ENCODE peak calls at places on chromosome 13, in nine cellular contexts. G is endodermal cell, B is astrocyte, A is OCI-LY7, U is kidney, F is IMR-90, R is psoas muscle, X is brain microvascular endothelial cell, P is HCT116. L is an unnamed sample.

GRCh38 chr13:55199132-55199531 is 1941.6 kb upstream of the PRR20A start:
- DNase-seq in G (peak; percentile 47), B (no peak), A (no peak), U (no peak), F (no peak), R (no peak), X (no peak), P (no peak), L (no peak)

GRCh38 chr13:90154311-90154960 is 1193.1 kb upstream of the MIR17HG start:
- DNase-seq in G (no peak), B (peak; percentile 16), A (no peak), U (no peak), F (no peak), R (no peak), X (no peak), P (no peak), L (no peak)

GRCh38 chr13:33945477-33945876 is 127.5 kb downstream of the RFC3 start:
- DNase-seq in G (no peak), B (no peak), A (no peak), U (no peak), F (no peak), R (no peak), X (no peak), P (no peak), L (no peak)

GRCh38 chr13:100664171-100664900 is 10.3 kb downstream of the TMTC4 start:
- DNase-seq in G (no peak), B (no peak), A (no peak), U (no peak), F (no peak), R (no peak), X (no peak), P (no peak), L (no peak)

GRCh38 chr13:31627097-31627496 is 112.2 kb upstream of the RXFP2 start:
- DNase-seq in G (no peak), B (peak; percentile 56), A (no peak), U (no peak), F (peak; percentile 39), R (no peak), X (no peak), P (no peak), L (no peak)

GRCh38 chr13:44300895-44301638 is 72.6 kb upstream of the SERP2 start:
- DNase-seq in G (no peak), B (peak; percentile 95), A (no peak), U (no peak), F (peak; percentile 87), R (peak; percentile 78), X (peak; percentile 61), P (peak; percentile 36), L (no peak)

GRCh38 chr13:36891752-36892151 is 28.3 kb downstream of the SMAD9 start:
- DNase-seq in G (no peak), B (no peak), A (no peak), U (no peak), F (peak; percentile 22), R (no peak), X (no peak), P (no peak), L (no peak)

GRCh38 chr13:97339019-97339988 is 94.7 kb upstream of the RAP2A start:
- DNase-seq in G (no peak), B (peak; percentile 82), A (no peak), U (no peak), F (peak; percentile 98), R (no peak), X (peak; percentile 34), P (no peak), L (peak; percentile 49)

GRCh38 chr13:109963384-109963783 is 177.0 kb upstream of the IRS2 start:
- DNase-seq in G (peak; percentile 17), B (no peak), A (no peak), U (no peak), F (no peak), R (no peak), X (no peak), P (no peak), L (no peak)
- H3K27ac ChIP-seq in G (no peak overlapping the region), B (no peak overlapping the region), A (no peak overlapping the region), U (no peak overlapping the region), F (no peak overlapping the region), R (no peak overlapping the region), X (no peak overlapping the region), P (no peak overlapping the region), L (no peak overlapping the region)

DNA sequence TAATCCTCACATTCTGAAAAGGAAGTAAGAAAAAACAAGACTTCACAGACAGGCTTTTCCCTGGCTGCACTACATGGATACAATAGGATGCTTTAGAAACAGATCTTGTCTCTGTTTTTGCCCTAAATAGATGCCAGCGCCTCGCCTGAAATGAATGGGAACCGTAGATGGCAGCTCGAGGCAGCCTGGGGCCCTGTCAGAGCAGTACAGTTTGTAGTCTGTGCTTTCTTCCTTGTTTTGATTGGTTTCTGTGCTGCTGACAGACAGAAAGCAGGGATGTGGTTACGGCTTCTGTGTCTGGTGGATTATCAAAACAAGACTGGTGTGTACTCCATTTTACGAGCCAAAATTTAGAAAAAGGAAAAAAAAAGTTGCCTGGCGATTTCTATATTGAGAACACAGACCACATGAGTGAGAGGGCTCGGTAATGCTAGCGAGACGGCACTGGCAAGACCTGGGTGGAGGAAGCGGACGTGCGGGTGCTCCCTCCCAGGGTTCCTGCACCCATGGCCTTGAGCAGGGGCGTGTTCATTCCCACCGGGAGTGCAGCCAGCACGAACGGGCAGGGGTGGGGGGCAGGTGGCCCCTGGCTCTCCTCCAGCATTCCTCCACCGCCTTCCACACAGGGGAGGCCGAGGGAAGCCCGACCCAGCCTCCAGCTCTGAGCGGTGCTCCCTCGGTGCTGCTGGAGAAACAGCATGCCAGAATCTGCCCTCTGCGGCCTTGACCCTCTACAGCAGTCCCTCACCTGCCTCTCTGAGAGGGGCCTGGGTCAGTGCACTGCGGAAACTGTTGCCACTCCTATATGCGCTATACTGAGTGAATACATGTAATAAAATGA is 37.5 kb upstream of the C1QTNF9 start:
- DNase-seq in G (peak; percentile 39), B (peak; percentile 79), A (no peak), U (peak; percentile 93), F (peak; percentile 76), R (peak; percentile 71), X (peak; percentile 78), P (no peak), L (peak; percentile 71)
- H3K27ac ChIP-seq in G (peak overlapping the region; percentile 72), B (peak overlapping the region; percentile 29), A (no peak overlapping the region), U (peak overlapping the region; percentile 88), F (peak overlapping the region; percentile 50), R (peak overlapping the region; percentile 68), X (peak overlapping the region; percentile 35), P (no peak overlapping the region), L (peak overlapping the region; percentile 88)

GRCh38 chr13:77696863-77697207 is 652 bp upstream of the SLAIN1 start:
- DNase-seq in G (no peak), B (no peak), A (no peak), U (no peak), F (no peak), R (no peak), X (no peak), P (no peak), L (no peak)
- H3K27ac ChIP-seq in G (peak overlapping the region; percentile 71), B (no peak overlapping the region), A (no peak overlapping the region), U (no peak overlapping the region), F (no peak overlapping the region), R (no peak overlapping the region), X (no peak overlapping the region), P (no peak overlapping the region), L (peak overlapping the region; percentile 90)

DNA sequence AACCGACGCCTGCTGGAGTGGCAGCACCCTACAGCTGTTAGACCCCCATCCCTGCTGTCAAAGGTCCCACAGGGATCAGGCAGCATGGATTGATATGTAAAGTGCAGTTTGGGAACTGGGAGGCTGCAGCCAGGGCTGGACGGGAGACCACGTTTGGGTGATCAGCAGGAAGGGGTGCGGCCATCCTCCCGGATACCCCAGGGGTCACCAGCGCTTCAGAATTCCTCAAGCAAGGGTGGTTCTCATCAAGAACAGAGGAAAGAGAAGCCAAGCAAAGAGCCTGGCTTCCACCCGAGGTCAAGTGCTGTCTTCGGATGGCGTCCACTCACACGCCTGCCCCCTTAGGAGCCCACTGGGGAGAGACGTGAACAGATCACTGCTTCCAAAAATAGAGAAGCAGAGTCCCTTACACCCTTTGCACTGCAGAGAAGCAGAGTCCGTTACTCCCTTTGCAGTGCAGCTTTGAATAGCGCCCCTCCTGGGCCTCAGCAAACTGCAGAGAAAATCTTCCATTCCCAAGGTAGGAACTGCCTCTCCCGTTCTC is 35.5 kb downstream of the DHRS12 start:
- DNase-seq in G (peak; percentile 89), B (no peak), A (no peak), U (no peak), F (no peak), R (no peak), X (no peak), P (no peak), L (no peak)
- H3K27ac ChIP-seq in G (no peak overlapping the region), B (no peak overlapping the region), A (no peak overlapping the region), U (no peak overlapping the region), F (no peak overlapping the region), R (no peak overlapping the region), X (no peak overlapping the region), P (no peak overlapping the region), L (no peak overlapping the region)